ENCODE peak calls at places on chromosomes 3 and 15, in nine cellular contexts. One of them, this sample, is unnamed.
A peak's percentile ranks its signal among the peaks of the same experiment; 100 is the strongest.

GRCh38 chr3:114155370-114155821 is 23.5 kb downstream of the DRD3 start:
- DNase-seq in breast epithelium: no peak
- DNase-seq in stimulated activated CD4-positive, alpha-beta T cell treated with anti-CD3 and anti-CD28 coated beads, TNF-alpha, amount 100 ng/mL, for 24 hours: peak; percentile 19
- DNase-seq in neural crest cell: peak; percentile 18
- DNase-seq in GM23338: peak; percentile 82
- DNase-seq in activated CD8-positive, alpha-beta memory T cell treated with anti-CD3 and anti-CD28 coated beads, Interleukin-2, amount 50 U/mL, for 48 hours: no peak
- DNase-seq in brain microvascular endothelial cell: peak; percentile 34
- DNase-seq in endothelial cell: peak; percentile 51
- DNase-seq in NCI-H1105 treated with DMSO at 0.1 percent for 48 hours: peak; percentile 11
- DNase-seq in this sample: peak; percentile 55

GRCh38 chr3:30354513-30354912 is 251.9 kb upstream of the TGFBR2 start:
- DNase-seq in breast epithelium: no peak
- DNase-seq in stimulated activated CD4-positive, alpha-beta T cell treated with anti-CD3 and anti-CD28 coated beads, TNF-alpha, amount 100 ng/mL, for 24 hours: no peak
- DNase-seq in neural crest cell: no peak
- DNase-seq in GM23338: no peak
- DNase-seq in activated CD8-positive, alpha-beta memory T cell treated with anti-CD3 and anti-CD28 coated beads, Interleukin-2, amount 50 U/mL, for 48 hours: no peak
- DNase-seq in brain microvascular endothelial cell: no peak
- DNase-seq in endothelial cell: no peak
- DNase-seq in NCI-H1105 treated with DMSO at 0.1 percent for 48 hours: no peak
- DNase-seq in this sample: no peak

GRCh38 chr3:176927280-176927679 is 270.0 kb downstream of the TBL1XR1 start:
- DNase-seq in breast epithelium: no peak
- DNase-seq in stimulated activated CD4-positive, alpha-beta T cell treated with anti-CD3 and anti-CD28 coated beads, TNF-alpha, amount 100 ng/mL, for 24 hours: no peak
- DNase-seq in neural crest cell: no peak
- DNase-seq in GM23338: no peak
- DNase-seq in activated CD8-positive, alpha-beta memory T cell treated with anti-CD3 and anti-CD28 coated beads, Interleukin-2, amount 50 U/mL, for 48 hours: no peak
- DNase-seq in brain microvascular endothelial cell: no peak
- DNase-seq in endothelial cell: no peak
- DNase-seq in NCI-H1105 treated with DMSO at 0.1 percent for 48 hours: no peak
- DNase-seq in this sample: no peak

GRCh38 chr3:13618836-13619235 is 69.9 kb downstream of the FBLN2 start:
- DNase-seq in breast epithelium: no peak
- DNase-seq in stimulated activated CD4-positive, alpha-beta T cell treated with anti-CD3 and anti-CD28 coated beads, TNF-alpha, amount 100 ng/mL, for 24 hours: no peak
- DNase-seq in neural crest cell: no peak
- DNase-seq in GM23338: no peak
- DNase-seq in activated CD8-positive, alpha-beta memory T cell treated with anti-CD3 and anti-CD28 coated beads, Interleukin-2, amount 50 U/mL, for 48 hours: no peak
- DNase-seq in brain microvascular endothelial cell: no peak
- DNase-seq in endothelial cell: no peak
- DNase-seq in NCI-H1105 treated with DMSO at 0.1 percent for 48 hours: no peak
- DNase-seq in this sample: no peak

GRCh38 chr3:14298442-14298841 is 104.0 kb upstream of the SLC6A6 start:
- DNase-seq in breast epithelium: no peak
- DNase-seq in stimulated activated CD4-positive, alpha-beta T cell treated with anti-CD3 and anti-CD28 coated beads, TNF-alpha, amount 100 ng/mL, for 24 hours: no peak
- DNase-seq in neural crest cell: no peak
- DNase-seq in GM23338: no peak
- DNase-seq in activated CD8-positive, alpha-beta memory T cell treated with anti-CD3 and anti-CD28 coated beads, Interleukin-2, amount 50 U/mL, for 48 hours: no peak
- DNase-seq in brain microvascular endothelial cell: no peak
- DNase-seq in endothelial cell: no peak
- DNase-seq in NCI-H1105 treated with DMSO at 0.1 percent for 48 hours: no peak
- DNase-seq in this sample: no peak

GRCh38 chr3:197847866-197848401 is 56.9 kb downstream of the LRCH3 start:
- DNase-seq in breast epithelium: no peak
- DNase-seq in stimulated activated CD4-positive, alpha-beta T cell treated with anti-CD3 and anti-CD28 coated beads, TNF-alpha, amount 100 ng/mL, for 24 hours: no peak
- DNase-seq in neural crest cell: no peak
- DNase-seq in GM23338: no peak
- DNase-seq in activated CD8-positive, alpha-beta memory T cell treated with anti-CD3 and anti-CD28 coated beads, Interleukin-2, amount 50 U/mL, for 48 hours: no peak
- DNase-seq in brain microvascular endothelial cell: no peak
- DNase-seq in endothelial cell: no peak
- DNase-seq in NCI-H1105 treated with DMSO at 0.1 percent for 48 hours: no peak
- DNase-seq in this sample: no peak

GRCh38 chr15:59333401-59334062 is 39.1 kb downstream of the MYO1E start:
- DNase-seq in breast epithelium: no peak
- DNase-seq in stimulated activated CD4-positive, alpha-beta T cell treated with anti-CD3 and anti-CD28 coated beads, TNF-alpha, amount 100 ng/mL, for 24 hours: no peak
- DNase-seq in neural crest cell: no peak
- DNase-seq in GM23338: no peak
- DNase-seq in activated CD8-positive, alpha-beta memory T cell treated with anti-CD3 and anti-CD28 coated beads, Interleukin-2, amount 50 U/mL, for 48 hours: no peak
- DNase-seq in brain microvascular endothelial cell: no peak
- DNase-seq in endothelial cell: no peak
- DNase-seq in NCI-H1105 treated with DMSO at 0.1 percent for 48 hours: no peak
- DNase-seq in this sample: no peak

GRCh38 chr15:48427960-48428547 is 96.8 kb downstream of the DUT start:
- DNase-seq in breast epithelium: no peak
- DNase-seq in stimulated activated CD4-positive, alpha-beta T cell treated with anti-CD3 and anti-CD28 coated beads, TNF-alpha, amount 100 ng/mL, for 24 hours: no peak
- DNase-seq in neural crest cell: no peak
- DNase-seq in GM23338: no peak
- DNase-seq in activated CD8-positive, alpha-beta memory T cell treated with anti-CD3 and anti-CD28 coated beads, Interleukin-2, amount 50 U/mL, for 48 hours: no peak
- DNase-seq in brain microvascular endothelial cell: no peak
- DNase-seq in endothelial cell: no peak
- DNase-seq in NCI-H1105 treated with DMSO at 0.1 percent for 48 hours: no peak
- DNase-seq in this sample: no peak

GRCh38 chr3:128269796-128270195 is 116.5 kb downstream of the EEFSEC start:
- DNase-seq in breast epithelium: no peak
- DNase-seq in stimulated activated CD4-positive, alpha-beta T cell treated with anti-CD3 and anti-CD28 coated beads, TNF-alpha, amount 100 ng/mL, for 24 hours: no peak
- DNase-seq in neural crest cell: no peak
- DNase-seq in GM23338: no peak
- DNase-seq in activated CD8-positive, alpha-beta memory T cell treated with anti-CD3 and anti-CD28 coated beads, Interleukin-2, amount 50 U/mL, for 48 hours: peak; percentile 37
- DNase-seq in brain microvascular endothelial cell: no peak
- DNase-seq in endothelial cell: no peak
- DNase-seq in NCI-H1105 treated with DMSO at 0.1 percent for 48 hours: no peak
- DNase-seq in this sample: no peak

GRCh38 chr3:157351981-157352380 is 84.7 kb upstream of the PTX3 start:
- DNase-seq in breast epithelium: no peak
- DNase-seq in stimulated activated CD4-positive, alpha-beta T cell treated with anti-CD3 and anti-CD28 coated beads, TNF-alpha, amount 100 ng/mL, for 24 hours: no peak
- DNase-seq in neural crest cell: no peak
- DNase-seq in GM23338: no peak
- DNase-seq in activated CD8-positive, alpha-beta memory T cell treated with anti-CD3 and anti-CD28 coated beads, Interleukin-2, amount 50 U/mL, for 48 hours: no peak
- DNase-seq in brain microvascular endothelial cell: no peak
- DNase-seq in endothelial cell: no peak
- DNase-seq in NCI-H1105 treated with DMSO at 0.1 percent for 48 hours: no peak
- DNase-seq in this sample: no peak

GRCh38 chr15:29676961-29677402 is 145.3 kb downstream of the TJP1 start:
- DNase-seq in breast epithelium: no peak
- DNase-seq in stimulated activated CD4-positive, alpha-beta T cell treated with anti-CD3 and anti-CD28 coated beads, TNF-alpha, amount 100 ng/mL, for 24 hours: no peak
- DNase-seq in neural crest cell: no peak
- DNase-seq in GM23338: no peak
- DNase-seq in activated CD8-positive, alpha-beta memory T cell treated with anti-CD3 and anti-CD28 coated beads, Interleukin-2, amount 50 U/mL, for 48 hours: no peak
- DNase-seq in brain microvascular endothelial cell: peak; percentile 58
- DNase-seq in endothelial cell: no peak
- DNase-seq in NCI-H1105 treated with DMSO at 0.1 percent for 48 hours: no peak
- DNase-seq in this sample: no peak

GRCh38 chr3:61414456-61414855 is 146.9 kb upstream of the PTPRG start:
- DNase-seq in breast epithelium: no peak
- DNase-seq in stimulated activated CD4-positive, alpha-beta T cell treated with anti-CD3 and anti-CD28 coated beads, TNF-alpha, amount 100 ng/mL, for 24 hours: no peak
- DNase-seq in neural crest cell: no peak
- DNase-seq in GM23338: no peak
- DNase-seq in activated CD8-positive, alpha-beta memory T cell treated with anti-CD3 and anti-CD28 coated beads, Interleukin-2, amount 50 U/mL, for 48 hours: no peak
- DNase-seq in brain microvascular endothelial cell: no peak
- DNase-seq in endothelial cell: no peak
- DNase-seq in NCI-H1105 treated with DMSO at 0.1 percent for 48 hours: no peak
- DNase-seq in this sample: no peak

GRCh38 chr3:162586591-162586990 is 1090.0 kb downstream of the OTOL1 start:
- DNase-seq in breast epithelium: no peak
- DNase-seq in stimulated activated CD4-positive, alpha-beta T cell treated with anti-CD3 and anti-CD28 coated beads, TNF-alpha, amount 100 ng/mL, for 24 hours: no peak
- DNase-seq in neural crest cell: no peak
- DNase-seq in GM23338: peak; percentile 27
- DNase-seq in activated CD8-positive, alpha-beta memory T cell treated with anti-CD3 and anti-CD28 coated beads, Interleukin-2, amount 50 U/mL, for 48 hours: no peak
- DNase-seq in brain microvascular endothelial cell: peak; percentile 16
- DNase-seq in endothelial cell: no peak
- DNase-seq in NCI-H1105 treated with DMSO at 0.1 percent for 48 hours: no peak
- DNase-seq in this sample: no peak

GRCh38 chr15:50358805-50359204 is 3.8 kb upstream of the GABPB1 start:
- DNase-seq in breast epithelium: no peak
- DNase-seq in stimulated activated CD4-positive, alpha-beta T cell treated with anti-CD3 and anti-CD28 coated beads, TNF-alpha, amount 100 ng/mL, for 24 hours: peak; percentile 14
- DNase-seq in neural crest cell: no peak
- DNase-seq in GM23338: peak; percentile 61
- DNase-seq in activated CD8-positive, alpha-beta memory T cell treated with anti-CD3 and anti-CD28 coated beads, Interleukin-2, amount 50 U/mL, for 48 hours: no peak
- DNase-seq in brain microvascular endothelial cell: peak; percentile 39
- DNase-seq in endothelial cell: peak; percentile 18
- DNase-seq in NCI-H1105 treated with DMSO at 0.1 percent for 48 hours: no peak
- DNase-seq in this sample: peak; percentile 23

GRCh38 chr3:134366928-134367352 is 7.3 kb downstream of the AMOTL2 start:
- DNase-seq in breast epithelium: peak; percentile 45
- DNase-seq in stimulated activated CD4-positive, alpha-beta T cell treated with anti-CD3 and anti-CD28 coated beads, TNF-alpha, amount 100 ng/mL, for 24 hours: no peak
- DNase-seq in neural crest cell: peak; percentile 50
- DNase-seq in GM23338: no peak
- DNase-seq in activated CD8-positive, alpha-beta memory T cell treated with anti-CD3 and anti-CD28 coated beads, Interleukin-2, amount 50 U/mL, for 48 hours: peak; percentile 34
- DNase-seq in brain microvascular endothelial cell: no peak
- DNase-seq in endothelial cell: no peak
- DNase-seq in NCI-H1105 treated with DMSO at 0.1 percent for 48 hours: no peak
- DNase-seq in this sample: no peak

GRCh38 chr3:50450135-50450911 is 53.1 kb downstream of the CACNA2D2 start:
- DNase-seq in breast epithelium: peak; percentile 75
- DNase-seq in stimulated activated CD4-positive, alpha-beta T cell treated with anti-CD3 and anti-CD28 coated beads, TNF-alpha, amount 100 ng/mL, for 24 hours: peak; percentile 67
- DNase-seq in neural crest cell: no peak
- DNase-seq in GM23338: peak; percentile 56
- DNase-seq in activated CD8-positive, alpha-beta memory T cell treated with anti-CD3 and anti-CD28 coated beads, Interleukin-2, amount 50 U/mL, for 48 hours: peak; percentile 85
- DNase-seq in brain microvascular endothelial cell: no peak
- DNase-seq in endothelial cell: no peak
- DNase-seq in NCI-H1105 treated with DMSO at 0.1 percent for 48 hours: no peak
- DNase-seq in this sample: peak; percentile 32

GRCh38 chr3:28050895-28051294 is 190.5 kb upstream of the CMC1 start:
- DNase-seq in breast epithelium: no peak
- DNase-seq in stimulated activated CD4-positive, alpha-beta T cell treated with anti-CD3 and anti-CD28 coated beads, TNF-alpha, amount 100 ng/mL, for 24 hours: peak; percentile 10
- DNase-seq in neural crest cell: no peak
- DNase-seq in GM23338: no peak
- DNase-seq in activated CD8-positive, alpha-beta memory T cell treated with anti-CD3 and anti-CD28 coated beads, Interleukin-2, amount 50 U/mL, for 48 hours: no peak
- DNase-seq in brain microvascular endothelial cell: peak; percentile 12
- DNase-seq in endothelial cell: no peak
- DNase-seq in NCI-H1105 treated with DMSO at 0.1 percent for 48 hours: peak; percentile 18
- DNase-seq in this sample: no peak

GRCh38 chr15:99474041-99474906 is 91.5 kb upstream of the MEF2A start:
- DNase-seq in breast epithelium: no peak
- DNase-seq in stimulated activated CD4-positive, alpha-beta T cell treated with anti-CD3 and anti-CD28 coated beads, TNF-alpha, amount 100 ng/mL, for 24 hours: no peak
- DNase-seq in neural crest cell: no peak
- DNase-seq in GM23338: no peak
- DNase-seq in activated CD8-positive, alpha-beta memory T cell treated with anti-CD3 and anti-CD28 coated beads, Interleukin-2, amount 50 U/mL, for 48 hours: peak; percentile 17
- DNase-seq in brain microvascular endothelial cell: no peak
- DNase-seq in endothelial cell: no peak
- DNase-seq in NCI-H1105 treated with DMSO at 0.1 percent for 48 hours: no peak
- DNase-seq in this sample: no peak

GRCh38 chr3:144866504-144866903 is 894.9 kb downstream of the DIPK2A start:
- DNase-seq in breast epithelium: no peak
- DNase-seq in stimulated activated CD4-positive, alpha-beta T cell treated with anti-CD3 and anti-CD28 coated beads, TNF-alpha, amount 100 ng/mL, for 24 hours: no peak
- DNase-seq in neural crest cell: no peak
- DNase-seq in GM23338: no peak
- DNase-seq in activated CD8-positive, alpha-beta memory T cell treated with anti-CD3 and anti-CD28 coated beads, Interleukin-2, amount 50 U/mL, for 48 hours: no peak
- DNase-seq in brain microvascular endothelial cell: no peak
- DNase-seq in endothelial cell: no peak
- DNase-seq in NCI-H1105 treated with DMSO at 0.1 percent for 48 hours: no peak
- DNase-seq in this sample: no peak

GRCh38 chr3:40962721-40963120 is 236.6 kb upstream of the CTNNB1 start:
- DNase-seq in breast epithelium: no peak
- DNase-seq in stimulated activated CD4-positive, alpha-beta T cell treated with anti-CD3 and anti-CD28 coated beads, TNF-alpha, amount 100 ng/mL, for 24 hours: no peak
- DNase-seq in neural crest cell: no peak
- DNase-seq in GM23338: no peak
- DNase-seq in activated CD8-positive, alpha-beta memory T cell treated with anti-CD3 and anti-CD28 coated beads, Interleukin-2, amount 50 U/mL, for 48 hours: no peak
- DNase-seq in brain microvascular endothelial cell: no peak
- DNase-seq in endothelial cell: no peak
- DNase-seq in NCI-H1105 treated with DMSO at 0.1 percent for 48 hours: no peak
- DNase-seq in this sample: no peak

GRCh38 chr15:31374489-31374888 is 47.9 kb downstream of the KLF13 start:
- DNase-seq in breast epithelium: no peak
- DNase-seq in stimulated activated CD4-positive, alpha-beta T cell treated with anti-CD3 and anti-CD28 coated beads, TNF-alpha, amount 100 ng/mL, for 24 hours: no peak
- DNase-seq in neural crest cell: no peak
- DNase-seq in GM23338: no peak
- DNase-seq in activated CD8-positive, alpha-beta memory T cell treated with anti-CD3 and anti-CD28 coated beads, Interleukin-2, amount 50 U/mL, for 48 hours: no peak
- DNase-seq in brain microvascular endothelial cell: no peak
- DNase-seq in endothelial cell: no peak
- DNase-seq in NCI-H1105 treated with DMSO at 0.1 percent for 48 hours: no peak
- DNase-seq in this sample: no peak

GRCh38 chr3:14861451-14862302 is 42.9 kb downstream of the FGD5 start:
- DNase-seq in breast epithelium: no peak
- DNase-seq in stimulated activated CD4-positive, alpha-beta T cell treated with anti-CD3 and anti-CD28 coated beads, TNF-alpha, amount 100 ng/mL, for 24 hours: no peak
- DNase-seq in neural crest cell: no peak
- DNase-seq in GM23338: no peak
- DNase-seq in activated CD8-positive, alpha-beta memory T cell treated with anti-CD3 and anti-CD28 coated beads, Interleukin-2, amount 50 U/mL, for 48 hours: no peak
- DNase-seq in brain microvascular endothelial cell: no peak
- DNase-seq in endothelial cell: no peak
- DNase-seq in NCI-H1105 treated with DMSO at 0.1 percent for 48 hours: no peak
- DNase-seq in this sample: no peak

GRCh38 chr3:193982258-193982659 is 153.7 kb upstream of the HES1 start:
- DNase-seq in breast epithelium: peak; percentile 59
- DNase-seq in stimulated activated CD4-positive, alpha-beta T cell treated with anti-CD3 and anti-CD28 coated beads, TNF-alpha, amount 100 ng/mL, for 24 hours: no peak
- DNase-seq in neural crest cell: no peak
- DNase-seq in GM23338: no peak
- DNase-seq in activated CD8-positive, alpha-beta memory T cell treated with anti-CD3 and anti-CD28 coated beads, Interleukin-2, amount 50 U/mL, for 48 hours: no peak
- DNase-seq in brain microvascular endothelial cell: no peak
- DNase-seq in endothelial cell: no peak
- DNase-seq in NCI-H1105 treated with DMSO at 0.1 percent for 48 hours: peak; percentile 36
- DNase-seq in this sample: no peak

GRCh38 chr15:47787875-47788274 is 70.6 kb downstream of the SEMA6D start:
- DNase-seq in breast epithelium: no peak
- DNase-seq in stimulated activated CD4-positive, alpha-beta T cell treated with anti-CD3 and anti-CD28 coated beads, TNF-alpha, amount 100 ng/mL, for 24 hours: no peak
- DNase-seq in neural crest cell: no peak
- DNase-seq in GM23338: no peak
- DNase-seq in activated CD8-positive, alpha-beta memory T cell treated with anti-CD3 and anti-CD28 coated beads, Interleukin-2, amount 50 U/mL, for 48 hours: no peak
- DNase-seq in brain microvascular endothelial cell: no peak
- DNase-seq in endothelial cell: no peak
- DNase-seq in NCI-H1105 treated with DMSO at 0.1 percent for 48 hours: no peak
- DNase-seq in this sample: no peak

GRCh38 chr3:101623656-101624055 is 49.7 kb downstream of the PCNP start:
- DNase-seq in breast epithelium: no peak
- DNase-seq in stimulated activated CD4-positive, alpha-beta T cell treated with anti-CD3 and anti-CD28 coated beads, TNF-alpha, amount 100 ng/mL, for 24 hours: no peak
- DNase-seq in neural crest cell: no peak
- DNase-seq in GM23338: no peak
- DNase-seq in activated CD8-positive, alpha-beta memory T cell treated with anti-CD3 and anti-CD28 coated beads, Interleukin-2, amount 50 U/mL, for 48 hours: no peak
- DNase-seq in brain microvascular endothelial cell: no peak
- DNase-seq in endothelial cell: no peak
- DNase-seq in NCI-H1105 treated with DMSO at 0.1 percent for 48 hours: no peak
- DNase-seq in this sample: no peak

GRCh38 chr3:51916418-51916817 is 13.3 kb upstream of the IQCF1 start:
- DNase-seq in breast epithelium: no peak
- DNase-seq in stimulated activated CD4-positive, alpha-beta T cell treated with anti-CD3 and anti-CD28 coated beads, TNF-alpha, amount 100 ng/mL, for 24 hours: no peak
- DNase-seq in neural crest cell: no peak
- DNase-seq in GM23338: no peak
- DNase-seq in activated CD8-positive, alpha-beta memory T cell treated with anti-CD3 and anti-CD28 coated beads, Interleukin-2, amount 50 U/mL, for 48 hours: no peak
- DNase-seq in brain microvascular endothelial cell: no peak
- DNase-seq in endothelial cell: no peak
- DNase-seq in NCI-H1105 treated with DMSO at 0.1 percent for 48 hours: no peak
- DNase-seq in this sample: no peak

GRCh38 chr3:11186771-11187170 is 32.5 kb downstream of the HRH1 start:
- DNase-seq in breast epithelium: no peak
- DNase-seq in stimulated activated CD4-positive, alpha-beta T cell treated with anti-CD3 and anti-CD28 coated beads, TNF-alpha, amount 100 ng/mL, for 24 hours: no peak
- DNase-seq in neural crest cell: no peak
- DNase-seq in GM23338: no peak
- DNase-seq in activated CD8-positive, alpha-beta memory T cell treated with anti-CD3 and anti-CD28 coated beads, Interleukin-2, amount 50 U/mL, for 48 hours: no peak
- DNase-seq in brain microvascular endothelial cell: no peak
- DNase-seq in endothelial cell: no peak
- DNase-seq in NCI-H1105 treated with DMSO at 0.1 percent for 48 hours: no peak
- DNase-seq in this sample: no peak

GRCh38 chr15:64749167-64749566 is 26.2 kb downstream of the RBPMS2 start:
- DNase-seq in breast epithelium: no peak
- DNase-seq in stimulated activated CD4-positive, alpha-beta T cell treated with anti-CD3 and anti-CD28 coated beads, TNF-alpha, amount 100 ng/mL, for 24 hours: no peak
- DNase-seq in neural crest cell: no peak
- DNase-seq in GM23338: no peak
- DNase-seq in activated CD8-positive, alpha-beta memory T cell treated with anti-CD3 and anti-CD28 coated beads, Interleukin-2, amount 50 U/mL, for 48 hours: no peak
- DNase-seq in brain microvascular endothelial cell: peak; percentile 10
- DNase-seq in endothelial cell: no peak
- DNase-seq in NCI-H1105 treated with DMSO at 0.1 percent for 48 hours: no peak
- DNase-seq in this sample: no peak

GRCh38 chr15:85419200-85419599 is 38.8 kb downstream of the AKAP13 start:
- DNase-seq in breast epithelium: no peak
- DNase-seq in stimulated activated CD4-positive, alpha-beta T cell treated with anti-CD3 and anti-CD28 coated beads, TNF-alpha, amount 100 ng/mL, for 24 hours: no peak
- DNase-seq in neural crest cell: no peak
- DNase-seq in GM23338: no peak
- DNase-seq in activated CD8-positive, alpha-beta memory T cell treated with anti-CD3 and anti-CD28 coated beads, Interleukin-2, amount 50 U/mL, for 48 hours: no peak
- DNase-seq in brain microvascular endothelial cell: peak; percentile 48
- DNase-seq in endothelial cell: no peak
- DNase-seq in NCI-H1105 treated with DMSO at 0.1 percent for 48 hours: no peak
- DNase-seq in this sample: no peak